ENCODE peak calls at places on chromosomes 16 and 17, in six cellular contexts. W, D, G, M, A and P are unnamed samples. For H3K4me1 and H3K36me3, the result is how much of the 10 kb centered on the place peaks cover.

GRCh38 chr16:27600386-27600785 is 50.4 kb downstream of the KATNIP start:
- DNase-seq in W (no peak), D (no peak), G (no peak), M (no peak), A (no peak), P (peak)

GRCh38 chr17:72510454-72511016 is 389.7 kb downstream of the SOX9 start:
- DNase-seq in W (no peak), D (no peak), G (peak), M (peak), A (no peak), P (peak)

GRCh38 chr16:49931931-49932330 is 76.0 kb upstream of the ZNF423 start:
- DNase-seq in W (no peak), D (no peak), G (no peak), M (no peak), A (no peak), P (no peak)

GRCh38 chr17:2347805-2348685 is 10.7 kb downstream of the SGSM2 start:
- DNase-seq in W (no peak), D (no peak), G (peak), M (peak), A (peak), P (peak)

GRCh38 chr16:77298638-77299360 is 99.6 kb downstream of the SYCE1L start:
- DNase-seq in W (peak), D (no peak), G (peak), M (peak), A (no peak), P (no peak)

GRCh38 chr17:2090804-2091534 is 36.1 kb downstream of the HIC1 start:
- DNase-seq in W (peak), D (no peak), G (peak), M (peak), A (no peak), P (peak)

GRCh38 chr16:50612849-50613198 is 64.6 kb downstream of the NKD1 start:
- DNase-seq in W (no peak), D (no peak), G (no peak), M (no peak), A (no peak), P (no peak)

GRCh38 chr16:89867918-89868317 is 5.5 kb upstream of the TCF25 start:
- DNase-seq in W (no peak), D (no peak), G (no peak), M (no peak), A (no peak), P (no peak)

GRCh38 chr16:70520612-70521297 is 2.6 kb downstream of the COG4 start:
- DNase-seq in W (no peak), D (no peak), G (peak), M (peak), A (no peak), P (no peak)

GRCh38 chr16:78177927-78178326 is 78.5 kb downstream of the WWOX start:
- DNase-seq in W (no peak), D (no peak), G (no peak), M (no peak), A (no peak), P (no peak)

GRCh38 chr16:27230562-27230991 is 27.3 kb downstream of the KDM8 start:
- DNase-seq in W (no peak), D (peak), G (no peak), M (no peak), A (peak), P (no peak)

GRCh38 chr17:65609303-65609702 is 47.9 kb upstream of the AXIN2 start:
- DNase-seq in W (no peak), D (no peak), G (peak), M (no peak), A (no peak), P (no peak)

GRCh38 chr16:10668322-10669045 is 26.2 kb downstream of the TEKT5 start:
- DNase-seq in W (no peak), D (peak), G (peak), M (peak), A (no peak), P (no peak)

GRCh38 chr16:21264226-21265036 is 13.7 kb downstream of the CRYM start:
- DNase-seq in W (no peak), D (no peak), G (peak), M (peak), A (no peak), P (no peak)

GRCh38 chr17:15157051-15157450 is 108.1 kb downstream of the PMP22 start:
- DNase-seq in W (no peak), D (no peak), G (peak), M (no peak), A (no peak), P (no peak)

GRCh38 chr16:47492428-47493357 is 31.6 kb downstream of the PHKB start:
- DNase-seq in W (peak), D (no peak), G (peak), M (peak), A (peak), P (no peak)

GRCh38 chr16:57724541-57724940 is 11.0 kb upstream of the KATNB1 start:
- DNase-seq in W (no peak), D (no peak), G (no peak), M (no peak), A (no peak), P (no peak)

DNA sequence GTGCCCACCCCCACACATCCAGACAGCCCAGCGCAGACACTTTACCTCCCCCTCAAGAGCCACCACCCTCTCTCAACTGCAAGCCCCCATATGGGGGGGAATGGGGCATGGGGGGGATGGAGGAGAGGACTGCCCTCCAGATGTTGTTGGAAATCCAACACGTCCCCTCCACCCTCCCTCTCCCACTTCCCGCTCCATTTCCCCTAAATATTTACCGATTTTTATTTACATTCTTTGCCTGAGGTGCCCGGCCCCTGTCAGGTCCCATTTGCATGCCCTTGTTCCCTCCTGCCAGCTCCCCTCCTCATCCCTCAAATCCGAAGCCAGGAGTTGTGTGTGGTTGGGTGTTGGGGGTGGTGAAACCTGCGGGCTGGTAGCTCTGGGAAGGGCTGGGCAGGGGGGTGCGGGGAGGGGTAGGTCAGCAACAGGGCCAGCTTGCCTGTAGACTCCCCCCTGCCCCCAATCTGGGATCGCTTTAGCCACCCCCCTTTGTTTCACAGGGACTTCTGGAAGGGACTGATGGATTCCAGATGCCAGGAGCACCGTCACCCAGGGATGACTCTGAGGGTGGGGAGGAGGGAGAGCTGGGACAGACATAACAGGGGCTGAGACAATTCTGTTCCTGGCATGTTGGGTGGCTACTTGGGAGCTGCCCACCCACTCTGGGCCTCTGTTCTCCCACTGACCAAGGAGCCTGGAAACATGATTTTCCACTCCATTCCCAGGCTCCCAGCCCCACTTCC is 39.7 kb upstream of the NGFR start:
- DNase-seq in W (no peak), D (no peak), G (no peak), M (no peak), A (no peak), P (no peak)
- H3K27ac ChIP-seq in W (peak), D (no peak), G (no peak), M (no peak), A (no peak), P (no peak)

DNA sequence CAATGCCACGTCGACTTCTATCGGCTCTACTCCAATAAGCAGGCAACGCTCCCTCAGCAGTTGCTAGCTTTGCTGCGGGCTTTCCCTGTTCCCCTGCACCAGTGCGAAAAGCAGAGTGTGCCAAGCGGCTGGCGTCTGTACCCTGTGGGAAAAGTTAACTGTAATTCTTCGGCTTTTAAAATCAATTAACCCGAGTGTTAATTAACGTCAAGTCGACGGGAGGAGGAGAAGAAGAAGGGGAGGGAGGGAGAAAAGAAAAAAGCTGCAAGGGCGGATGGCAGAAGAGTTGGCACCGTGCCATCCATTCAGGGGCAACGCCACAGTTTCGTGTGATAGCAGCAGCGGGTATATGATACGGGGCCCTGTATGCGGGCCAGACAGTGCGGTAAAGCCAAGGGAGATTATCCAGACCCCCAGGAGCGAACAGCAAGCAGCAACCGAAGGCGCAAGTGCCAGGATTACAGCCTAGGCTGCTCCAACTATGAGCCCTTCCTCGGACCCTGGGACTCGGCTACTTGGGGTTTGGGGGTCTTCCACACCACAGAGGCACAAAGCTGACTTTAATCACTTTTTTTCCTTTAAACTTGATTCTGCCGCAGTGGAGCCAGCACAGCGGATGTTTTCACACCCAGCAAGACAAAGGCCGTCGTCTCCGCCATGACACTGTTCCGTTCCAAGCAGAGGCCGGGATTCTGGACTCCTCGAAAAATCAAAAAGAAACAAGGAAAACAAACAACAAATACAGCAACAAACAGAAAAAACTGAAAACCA is 253.8 kb upstream of the PMFBP1 start:
- DNase-seq in W (no peak), D (no peak), G (no peak), M (no peak), A (no peak), P (no peak)
- H3K4me1 ChIP-seq in W (under half), D (under half), G (under half), M (under half), A (under half), P (under half)

DNA sequence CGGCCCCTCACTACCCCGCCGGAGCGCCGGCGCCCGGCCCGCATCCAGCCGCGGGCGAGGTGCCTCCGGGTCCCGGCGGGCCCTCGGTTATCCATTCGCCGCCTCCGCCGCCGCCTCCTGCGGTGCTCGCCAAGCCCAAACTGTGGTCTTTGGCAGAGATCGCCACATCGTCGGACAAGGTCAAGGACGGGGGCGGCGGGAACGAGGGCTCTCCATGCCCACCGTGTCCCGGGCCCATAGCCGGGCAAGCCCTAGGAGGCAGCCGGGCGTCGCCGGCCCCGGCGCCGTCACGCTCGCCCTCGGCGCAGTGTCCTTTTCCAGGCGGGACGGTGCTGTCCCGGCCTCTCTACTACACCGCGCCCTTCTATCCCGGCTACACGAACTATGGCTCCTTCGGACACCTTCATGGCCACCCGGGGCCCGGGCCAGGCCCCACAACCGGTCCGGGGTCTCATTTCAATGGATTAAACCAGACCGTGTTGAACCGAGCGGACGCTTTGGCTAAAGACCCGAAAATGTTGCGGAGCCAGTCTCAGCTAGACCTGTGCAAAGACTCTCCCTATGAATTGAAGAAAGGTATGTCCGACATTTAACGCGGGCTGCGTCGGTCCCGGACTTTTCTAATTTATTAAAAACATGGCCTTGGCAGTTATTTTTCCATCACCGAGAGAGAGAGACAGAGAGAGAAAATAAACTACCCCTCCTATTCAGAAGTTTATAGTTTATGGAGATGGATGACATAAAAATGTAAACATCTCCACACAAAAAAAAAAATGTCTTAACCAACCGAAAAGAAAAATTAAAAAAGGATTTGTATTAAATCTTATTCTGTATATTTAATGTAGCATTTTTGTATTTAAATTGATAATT is 2.9 kb downstream of the IRX5 start:
- DNase-seq in W (no peak), D (no peak), G (no peak), M (no peak), A (no peak), P (no peak)
- H3K36me3 ChIP-seq in W (under half), D (half or more), G (under half), M (under half), A (under half), P (under half)

GRCh38 chr16:86170720-86171119 is 271.8 kb downstream of the IRF8 start:
- DNase-seq in W (no peak), D (no peak), G (no peak), M (no peak), A (no peak), P (peak)

GRCh38 chr16:86176462-86176861 is 277.5 kb downstream of the IRF8 start:
- DNase-seq in W (no peak), D (no peak), G (no peak), M (no peak), A (no peak), P (no peak)

GRCh38 chr16:86167061-86167460 is 268.1 kb downstream of the IRF8 start:
- DNase-seq in W (no peak), D (no peak), G (no peak), M (no peak), A (no peak), P (no peak)

GRCh38 chr16:86166414-86166813 is 267.5 kb downstream of the IRF8 start:
- DNase-seq in W (no peak), D (no peak), G (no peak), M (no peak), A (no peak), P (no peak)

DNA sequence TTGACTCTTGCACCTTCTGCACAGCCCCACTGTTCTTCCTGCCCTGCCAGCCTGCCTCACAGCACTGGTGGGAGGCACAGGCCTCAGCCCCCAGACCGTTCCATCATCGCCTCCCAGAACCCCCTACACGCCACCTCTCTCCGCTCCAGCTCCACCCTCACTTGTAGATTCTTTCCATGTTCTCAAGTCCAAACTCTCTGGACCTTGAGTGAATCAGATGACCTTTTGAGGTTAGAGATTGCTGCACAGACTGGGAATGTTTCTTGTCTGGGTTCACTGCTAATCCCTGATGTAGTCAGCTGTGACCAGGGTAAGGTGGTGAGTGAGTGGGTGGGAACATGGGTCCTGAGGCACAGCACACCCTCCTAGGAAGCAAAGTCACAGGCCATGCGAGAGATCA is 272.4 kb downstream of the IRF8 start:
- DNase-seq in W (no peak), D (no peak), G (peak), M (peak), A (no peak), P (peak)
- H3K27ac ChIP-seq in W (no peak), D (no peak), G (peak), M (no peak), A (no peak), P (peak)

DNA sequence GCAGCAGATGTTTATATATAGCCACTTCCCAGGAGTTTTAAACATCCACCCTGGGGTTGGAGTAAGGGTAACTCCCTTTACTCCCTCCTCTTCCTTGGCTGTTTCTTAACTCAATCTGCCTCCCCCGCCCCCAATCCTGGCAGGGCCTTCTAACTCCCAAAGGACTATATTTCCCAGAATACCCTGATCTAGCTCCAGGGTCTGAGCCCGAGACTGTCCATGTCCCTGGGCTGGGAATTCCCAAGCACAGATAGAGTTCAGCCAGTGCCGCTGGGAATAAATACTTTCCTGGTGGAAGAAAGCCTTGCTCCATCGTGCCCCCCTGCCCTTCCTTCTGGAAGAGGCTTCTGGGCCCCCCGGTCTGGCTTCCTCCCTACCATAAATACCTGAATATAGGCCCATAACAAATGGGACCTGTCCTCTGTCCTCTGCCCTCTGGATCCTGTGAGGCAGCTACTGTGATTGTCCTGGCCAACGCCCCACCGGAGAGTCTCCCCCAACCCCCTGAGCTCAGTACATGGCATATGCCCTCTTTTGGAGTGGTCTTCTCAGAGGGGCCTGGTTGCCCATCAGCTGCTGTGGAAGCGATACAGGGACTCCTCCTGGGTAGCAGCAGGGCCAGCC is 10.2 kb downstream of the BAHCC1 start:
- DNase-seq in W (no peak), D (no peak), G (peak), M (peak), A (no peak), P (peak)
- H3K4me1 ChIP-seq in W (half or more), D (under half), G (half or more), M (under half), A (half or more), P (under half)

GRCh38 chr16:66746048-66746447 is 5.4 kb downstream of the DYNC1LI2 start:
- DNase-seq in W (no peak), D (no peak), G (no peak), M (no peak), A (no peak), P (no peak)

GRCh38 chr16:66751135-66751991 is at the start of gene DYNC1LI2:
- DNase-seq in W (peak), D (peak), G (peak), M (peak), A (peak), P (peak)

GRCh38 chr16:66742409-66742808 is 9.0 kb downstream of the DYNC1LI2 start:
- DNase-seq in W (no peak), D (no peak), G (peak), M (no peak), A (no peak), P (no peak)

GRCh38 chr16:66750279-66751134 is 902 bp downstream of the DYNC1LI2 start:
- DNase-seq in W (no peak), D (no peak), G (peak), M (no peak), A (no peak), P (no peak)

GRCh38 chr16:66746682-66747081 is 4.7 kb downstream of the DYNC1LI2 start:
- DNase-seq in W (no peak), D (peak), G (peak), M (no peak), A (peak), P (no peak)
- H3K36me3 ChIP-seq in W (half or more), D (half or more), G (under half), M (under half), A (half or more), P (half or more)

GRCh38 chr17:17874478-17874877 is 37.7 kb upstream of the SREBF1 start:
- DNase-seq in W (no peak), D (no peak), G (peak), M (peak), A (no peak), P (peak)
- H3K27ac ChIP-seq in W (peak), D (no peak), G (no peak), M (peak), A (peak), P (no peak)

DNA sequence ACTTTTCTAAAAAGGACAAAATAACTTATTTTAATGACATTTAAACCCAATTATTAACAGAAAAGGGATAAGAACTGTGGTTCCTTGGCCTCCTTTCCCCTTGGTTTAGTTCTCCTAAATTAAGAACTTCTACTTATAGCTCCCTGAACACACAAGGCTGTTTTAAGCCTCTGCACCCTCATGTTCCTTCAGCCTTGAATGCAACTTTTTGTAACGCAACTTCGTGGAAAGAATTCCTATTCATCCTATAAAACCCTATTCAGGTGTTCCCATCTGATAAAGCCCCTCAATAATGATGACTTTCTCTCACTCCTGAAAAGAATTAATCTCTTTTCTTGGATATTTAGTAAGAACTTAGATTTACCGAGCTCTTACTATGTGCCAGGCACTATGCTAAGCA is 6.3 kb downstream of the STAT3 start:
- DNase-seq in W (no peak), D (no peak), G (no peak), M (no peak), A (no peak), P (no peak)
- H3K4me1 ChIP-seq in W (half or more), D (under half), G (under half), M (under half), A (half or more), P (under half)